ENCODE peak calls at places on chromosomes 1 and 21, in seven cellular contexts. M is tibial nerve, L is mesendoderm, A is breast epithelium, Q is COR-L47, E is Panc1, K is kidney glomerular epithelial cell. V is an unnamed sample.

GRCh38 chr1:220880726-220881506 is 1.7 kb downstream of the HLX start:
- DNase-seq in M (no peak), K (peak), E (no peak), Q (no peak), L (peak), A (no peak), V (no peak)

GRCh38 chr1:109162626-109163025 is 48.7 kb downstream of the ELAPOR1 start:
- DNase-seq in K (no peak), L (no peak), M (no peak), E (no peak), A (no peak), Q (no peak), V (no peak)

GRCh38 chr1:229892515-229893117 is 174.4 kb upstream of the GALNT2 start:
- DNase-seq in L (no peak), A (no peak), E (no peak), M (no peak), Q (no peak), K (no peak), V (no peak)

GRCh38 chr1:68623700-68624099 is 126.8 kb upstream of the DEPDC1 start:
- DNase-seq in E (no peak), L (no peak), A (no peak), K (no peak), M (no peak), Q (no peak), V (no peak)

GRCh38 chr1:213443415-213443814 is 392.4 kb downstream of the RPS6KC1 start:
- DNase-seq in Q (no peak), M (no peak), L (peak), E (no peak), K (no peak), A (no peak), V (no peak)

GRCh38 chr1:25971044-25971881 is 26.6 kb downstream of the PAFAH2 start:
- DNase-seq in L (no peak), Q (no peak), M (no peak), K (no peak), E (no peak), A (no peak), V (no peak)

GRCh38 chr21:15495965-15496364 is 233.8 kb upstream of the USP25 start:
- DNase-seq in M (no peak), L (peak), A (no peak), K (no peak), E (no peak), Q (no peak), V (no peak)

GRCh38 chr21:41832230-41833137 is 46.7 kb downstream of the PRDM15 start:
- DNase-seq in M (no peak), E (no peak), Q (no peak), K (no peak), A (no peak), L (no peak), V (no peak)

GRCh38 chr1:182589931-182590330 is 875 bp upstream of the RNASEL start:
- DNase-seq in K (no peak), E (no peak), L (no peak), A (no peak), M (no peak), Q (no peak), V (no peak)

GRCh38 chr1:178354816-178355215 is 141.9 kb downstream of the CLEC20A start:
- DNase-seq in M (no peak), K (no peak), E (no peak), A (no peak), Q (no peak), L (peak), V (no peak)

GRCh38 chr1:52268372-52268771 is 97.6 kb downstream of the CC2D1B start:
- DNase-seq in L (peak), M (no peak), E (no peak), A (no peak), Q (no peak), K (no peak), V (no peak)

GRCh38 chr1:182071924-182072323 is 10.4 kb upstream of the ZNF648 start:
- DNase-seq in K (no peak), L (no peak), Q (no peak), A (no peak), E (no peak), M (no peak), V (no peak)

GRCh38 chr1:215710340-215710971 is 143.4 kb downstream of the KCTD3 start:
- DNase-seq in L (peak), A (no peak), M (no peak), K (peak), E (peak), Q (peak), V (no peak)

GRCh38 chr1:184698001-184698400 is 56.7 kb downstream of the EDEM3 start:
- DNase-seq in A (no peak), Q (no peak), K (no peak), E (no peak), M (no peak), L (no peak), V (no peak)

GRCh38 chr1:75472089-75472970 is 138.6 kb downstream of the SLC44A5 start:
- DNase-seq in E (no peak), L (no peak), A (no peak), K (no peak), M (no peak), Q (no peak), V (no peak)